ENCODE peak calls at places on chromosomes 5 and 9, in ten cellular contexts. O, W, B, S, I, Z, Y, X, H and M are unnamed samples.

GRCh38 chr9:31119882-31120481 is 1264.5 kb upstream of the ACO1 start:
- DNase-seq in O (peak), W (peak), B (no peak), S (no peak), I (peak), Z (peak), Y (peak), X (no peak), H (peak), M (peak)

GRCh38 chr9:81650836-81651545 is 38.4 kb downstream of the TLE1 start:
- DNase-seq in O (no peak), W (no peak), B (no peak), S (no peak), I (no peak), Z (no peak), Y (no peak), X (no peak), H (no peak), M (no peak)

GRCh38 chr9:78745996-78746395 is 449.1 kb downstream of the PSAT1 start:
- DNase-seq in O (no peak), W (no peak), B (no peak), S (peak), I (no peak), Z (no peak), Y (no peak), X (no peak), H (no peak), M (peak)

GRCh38 chr9:88652876-88653275 is 117.9 kb downstream of the NXNL2 start:
- DNase-seq in O (no peak), W (no peak), B (no peak), S (no peak), I (no peak), Z (no peak), Y (peak), X (no peak), H (no peak), M (peak)

GRCh38 chr5:169706758-169707450 is 69.8 kb downstream of the DOCK2 start:
- DNase-seq in O (no peak), W (no peak), B (no peak), S (no peak), I (no peak), Z (peak), Y (peak), X (no peak), H (no peak), M (peak)

GRCh38 chr9:34127035-34127948 is 794 bp upstream of the DCAF12 start:
- DNase-seq in O (no peak), W (no peak), B (no peak), S (no peak), I (no peak), Z (no peak), Y (no peak), X (no peak), H (no peak), M (no peak)

GRCh38 chr5:142182840-142183239 is 74.3 kb downstream of the NDFIP1 start:
- DNase-seq in O (no peak), W (no peak), B (peak), S (no peak), I (no peak), Z (no peak), Y (no peak), X (no peak), H (no peak), M (no peak)

GRCh38 chr5:100560860-100561259 is 25.7 kb downstream of the FAM174A start:
- DNase-seq in O (no peak), W (no peak), B (no peak), S (no peak), I (no peak), Z (no peak), Y (no peak), X (no peak), H (no peak), M (no peak)

GRCh38 chr5:52693279-52693678 is 94.4 kb upstream of the ITGA1 start:
- DNase-seq in O (peak), W (peak), B (peak), S (peak), I (no peak), Z (no peak), Y (peak), X (no peak), H (peak), M (peak)

GRCh38 chr9:117121331-117121730 is 293.5 kb downstream of the ASTN2 start:
- DNase-seq in O (no peak), W (no peak), B (no peak), S (no peak), I (no peak), Z (no peak), Y (no peak), X (no peak), H (no peak), M (no peak)

GRCh38 chr5:33275921-33276705 is 164.7 kb upstream of the TARS1 start:
- DNase-seq in O (no peak), W (no peak), B (no peak), S (no peak), I (no peak), Z (no peak), Y (no peak), X (no peak), H (no peak), M (peak)

GRCh38 chr9:86978986-86979385 is 31.7 kb upstream of the GAS1 start:
- DNase-seq in O (no peak), W (no peak), B (no peak), S (no peak), I (no peak), Z (no peak), Y (peak), X (no peak), H (no peak), M (no peak)

GRCh38 chr5:10699281-10699874 is 61.7 kb downstream of the DAP start:
- DNase-seq in O (no peak), W (no peak), B (peak), S (no peak), I (no peak), Z (no peak), Y (no peak), X (no peak), H (no peak), M (no peak)

GRCh38 chr9:113155911-113156559 is 5.2 kb downstream of the SLC31A2 start:
- DNase-seq in O (no peak), W (no peak), B (no peak), S (no peak), I (no peak), Z (no peak), Y (no peak), X (no peak), H (no peak), M (no peak)

GRCh38 chr9:131598121-131598520 is 52.8 kb downstream of the PRRT1B start:
- DNase-seq in O (no peak), W (no peak), B (no peak), S (no peak), I (no peak), Z (no peak), Y (peak), X (peak), H (no peak), M (no peak)

GRCh38 chr5:87069974-87070608 is 197.6 kb upstream of the RASA1 start:
- DNase-seq in O (peak), W (no peak), B (peak), S (no peak), I (no peak), Z (peak), Y (peak), X (no peak), H (no peak), M (peak)

GRCh38 chr5:31329722-31330121 is 136.2 kb downstream of the CDH6 start:
- DNase-seq in O (no peak), W (no peak), B (no peak), S (no peak), I (no peak), Z (no peak), Y (peak), X (no peak), H (no peak), M (peak)

GRCh38 chr5:136033848-136034247 is 5.1 kb downstream of the TGFBI start:
- DNase-seq in O (no peak), W (no peak), B (peak), S (no peak), I (no peak), Z (no peak), Y (peak), X (no peak), H (no peak), M (peak)

GRCh38 chr9:89431930-89432725 is 65.8 kb downstream of the SEMA4D start:
- DNase-seq in O (no peak), W (no peak), B (no peak), S (no peak), I (no peak), Z (no peak), Y (no peak), X (no peak), H (no peak), M (no peak)

GRCh38 chr5:110853267-110853666 is 114.5 kb downstream of the SLC25A46 start:
- DNase-seq in O (no peak), W (no peak), B (no peak), S (no peak), I (no peak), Z (no peak), Y (peak), X (no peak), H (no peak), M (peak)

GRCh38 chr5:87411586-87412416 is 929 bp downstream of the CCNH start:
- DNase-seq in O (peak), W (no peak), B (peak), S (no peak), I (no peak), Z (peak), Y (peak), X (peak), H (no peak), M (peak)

GRCh38 chr9:86731511-86731993 is 215.8 kb downstream of the GAS1 start:
- DNase-seq in O (no peak), W (no peak), B (no peak), S (no peak), I (no peak), Z (no peak), Y (peak), X (no peak), H (no peak), M (peak)

GRCh38 chr9:96476591-96476990 is 26.6 kb downstream of the HABP4 start:
- DNase-seq in O (no peak), W (no peak), B (no peak), S (no peak), I (no peak), Z (peak), Y (peak), X (no peak), H (no peak), M (peak)

GRCh38 chr9:30771278-30771677 is 1613.2 kb upstream of the ACO1 start:
- DNase-seq in O (no peak), W (no peak), B (no peak), S (no peak), I (no peak), Z (no peak), Y (no peak), X (no peak), H (no peak), M (no peak)

GRCh38 chr9:88732128-88732527 is 197.2 kb downstream of the NXNL2 start:
- DNase-seq in O (no peak), W (no peak), B (no peak), S (no peak), I (no peak), Z (no peak), Y (peak), X (no peak), H (no peak), M (peak)

GRCh38 chr9:105059260-105059659 is 131.3 kb upstream of the ABCA1 start:
- DNase-seq in O (no peak), W (no peak), B (no peak), S (no peak), I (no peak), Z (no peak), Y (peak), X (no peak), H (no peak), M (peak)

GRCh38 chr5:173591300-173591622 is 25.2 kb downstream of the BOD1 start:
- DNase-seq in O (no peak), W (no peak), B (no peak), S (no peak), I (no peak), Z (no peak), Y (no peak), X (no peak), H (no peak), M (peak)

GRCh38 chr9:113222482-113222841 is 1.1 kb downstream of the SLC31A1 start:
- DNase-seq in O (no peak), W (no peak), B (no peak), S (no peak), I (no peak), Z (no peak), Y (peak), X (no peak), H (no peak), M (peak)

GRCh38 chr5:91053733-91054010 is 329.4 kb downstream of the ARRDC3 start:
- DNase-seq in O (no peak), W (no peak), B (no peak), S (no peak), I (no peak), Z (no peak), Y (no peak), X (no peak), H (no peak), M (no peak)

GRCh38 chr5:1639757-1640156 is 116.0 kb upstream of the LPCAT1 start:
- DNase-seq in O (no peak), W (no peak), B (no peak), S (no peak), I (no peak), Z (no peak), Y (no peak), X (no peak), H (no peak), M (no peak)

GRCh38 chr5:91059409-91059808 is 323.7 kb downstream of the ARRDC3 start:
- DNase-seq in O (no peak), W (no peak), B (no peak), S (no peak), I (no peak), Z (no peak), Y (no peak), X (no peak), H (no peak), M (no peak)

GRCh38 chr5:172833691-172834569 is at the start of gene ERGIC1:
- DNase-seq in O (peak), W (peak), B (peak), S (peak), I (no peak), Z (peak), Y (peak), X (peak), H (peak), M (peak)

GRCh38 chr5:159211712-159212111 is 2.4 kb upstream of the RNF145 start:
- DNase-seq in O (no peak), W (no peak), B (no peak), S (no peak), I (no peak), Z (no peak), Y (no peak), X (no peak), H (no peak), M (no peak)

GRCh38 chr9:20369391-20369790 is 252.9 kb downstream of the MLLT3 start:
- DNase-seq in O (no peak), W (no peak), B (no peak), S (no peak), I (no peak), Z (no peak), Y (no peak), X (no peak), H (no peak), M (no peak)